ENCODE peak calls at places on chromosome 13, in nine cellular contexts. One of them, this sample, is unnamed.

GRCh38 chr13:114079601-114080536 is 52.6 kb downstream of the RASA3 start:
- DNase-seq in lung: no peak
- DNase-seq in mesothelial cell of epicardium: no peak
- DNase-seq in HCT116: no peak
- DNase-seq in left lung: peak; percentile 25
- DNase-seq in fibroblast of lung: no peak
- DNase-seq in natural killer cell: no peak
- DNase-seq in astrocyte of the spinal cord: no peak
- DNase-seq in left ventricle myocardium inferior: peak; percentile 13
- DNase-seq in this sample: no peak

GRCh38 chr13:78410164-78410563 is 193.2 kb downstream of the POU4F1 start:
- DNase-seq in left lung: no peak
- DNase-seq in mesothelial cell of epicardium: no peak
- DNase-seq in astrocyte of the spinal cord: no peak
- DNase-seq in fibroblast of lung: no peak
- DNase-seq in natural killer cell: no peak
- DNase-seq in HCT116: no peak
- DNase-seq in left ventricle myocardium inferior: no peak
- DNase-seq in lung: no peak
- DNase-seq in this sample: no peak

GRCh38 chr13:98173431-98173921 is 3.6 kb downstream of the RNF113B start:
- DNase-seq in astrocyte of the spinal cord: peak; percentile 96
- DNase-seq in left ventricle myocardium inferior: no peak
- DNase-seq in natural killer cell: no peak
- DNase-seq in lung: no peak
- DNase-seq in HCT116: peak; percentile 29
- DNase-seq in left lung: no peak
- DNase-seq in mesothelial cell of epicardium: no peak
- DNase-seq in fibroblast of lung: peak; percentile 99
- DNase-seq in this sample: no peak

GRCh38 chr13:30832845-30833332 is 73.2 kb upstream of the MEDAG start:
- DNase-seq in left lung: peak; percentile 58
- DNase-seq in left ventricle myocardium inferior: peak; percentile 29
- DNase-seq in mesothelial cell of epicardium: peak; percentile 81
- DNase-seq in HCT116: peak; percentile 95
- DNase-seq in natural killer cell: no peak
- DNase-seq in astrocyte of the spinal cord: peak; percentile 74
- DNase-seq in fibroblast of lung: no peak
- DNase-seq in lung: no peak
- DNase-seq in this sample: no peak

GRCh38 chr13:51844862-51845573 is at the start of gene TMEM272:
- DNase-seq in mesothelial cell of epicardium: peak; percentile 82
- DNase-seq in fibroblast of lung: peak; percentile 30
- DNase-seq in natural killer cell: peak; percentile 30
- DNase-seq in left lung: no peak
- DNase-seq in astrocyte of the spinal cord: peak; percentile 17
- DNase-seq in HCT116: peak; percentile 23
- DNase-seq in left ventricle myocardium inferior: peak; percentile 42
- DNase-seq in lung: peak; percentile 42
- DNase-seq in this sample: peak; percentile 74

GRCh38 chr13:23608704-23609413 is 38.6 kb downstream of the TNFRSF19 start:
- DNase-seq in astrocyte of the spinal cord: peak; percentile 48
- DNase-seq in lung: peak; percentile 43
- DNase-seq in fibroblast of lung: peak; percentile 55
- DNase-seq in left ventricle myocardium inferior: peak; percentile 59
- DNase-seq in natural killer cell: no peak
- DNase-seq in left lung: peak; percentile 51
- DNase-seq in HCT116: no peak
- DNase-seq in mesothelial cell of epicardium: no peak
- DNase-seq in this sample: no peak

GRCh38 chr13:67229438-67230242 is 496 bp downstream of the PCDH9 start:
- DNase-seq in mesothelial cell of epicardium: no peak
- DNase-seq in left lung: no peak
- DNase-seq in astrocyte of the spinal cord: no peak
- DNase-seq in fibroblast of lung: peak; percentile 20
- DNase-seq in natural killer cell: no peak
- DNase-seq in left ventricle myocardium inferior: no peak
- DNase-seq in HCT116: no peak
- DNase-seq in lung: no peak
- DNase-seq in this sample: no peak

GRCh38 chr13:94291631-94292322 is 187.7 kb downstream of the DCT start:
- DNase-seq in fibroblast of lung: no peak
- DNase-seq in left ventricle myocardium inferior: no peak
- DNase-seq in lung: no peak
- DNase-seq in left lung: no peak
- DNase-seq in mesothelial cell of epicardium: no peak
- DNase-seq in HCT116: no peak
- DNase-seq in astrocyte of the spinal cord: no peak
- DNase-seq in natural killer cell: no peak
- DNase-seq in this sample: no peak

GRCh38 chr13:75537401-75538365 is at the start of gene COMMD6:
- DNase-seq in HCT116: peak; percentile 91
- DNase-seq in left ventricle myocardium inferior: peak; percentile 80
- DNase-seq in fibroblast of lung: peak; percentile 92
- DNase-seq in left lung: peak; percentile 81
- DNase-seq in lung: peak; percentile 74
- DNase-seq in natural killer cell: peak; percentile 68
- DNase-seq in mesothelial cell of epicardium: peak; percentile 68
- DNase-seq in astrocyte of the spinal cord: peak; percentile 91
- DNase-seq in this sample: peak; percentile 59

GRCh38 chr13:101916758-101917474 is 464.4 kb downstream of the ITGBL1 start:
- DNase-seq in mesothelial cell of epicardium: no peak
- DNase-seq in astrocyte of the spinal cord: no peak
- DNase-seq in lung: no peak
- DNase-seq in left lung: no peak
- DNase-seq in natural killer cell: no peak
- DNase-seq in left ventricle myocardium inferior: no peak
- DNase-seq in fibroblast of lung: no peak
- DNase-seq in HCT116: no peak
- DNase-seq in this sample: peak; percentile 8

GRCh38 chr13:29924482-29924884 is 74.1 kb upstream of the UBL3 start:
- DNase-seq in mesothelial cell of epicardium: no peak
- DNase-seq in astrocyte of the spinal cord: peak; percentile 79
- DNase-seq in natural killer cell: no peak
- DNase-seq in HCT116: no peak
- DNase-seq in lung: peak; percentile 38
- DNase-seq in left ventricle myocardium inferior: no peak
- DNase-seq in fibroblast of lung: peak; percentile 34
- DNase-seq in left lung: no peak
- DNase-seq in this sample: no peak

GRCh38 chr13:111552891-111553637 is 232.6 kb downstream of the TEX29 start:
- DNase-seq in lung: no peak
- DNase-seq in natural killer cell: no peak
- DNase-seq in left ventricle myocardium inferior: no peak
- DNase-seq in astrocyte of the spinal cord: no peak
- DNase-seq in mesothelial cell of epicardium: peak; percentile 13
- DNase-seq in fibroblast of lung: no peak
- DNase-seq in HCT116: no peak
- DNase-seq in left lung: no peak
- DNase-seq in this sample: no peak

GRCh38 chr13:49904729-49905456 is 31.2 kb downstream of the SPRYD7 start:
- DNase-seq in fibroblast of lung: no peak
- DNase-seq in astrocyte of the spinal cord: no peak
- DNase-seq in lung: no peak
- DNase-seq in mesothelial cell of epicardium: no peak
- DNase-seq in left lung: no peak
- DNase-seq in natural killer cell: no peak
- DNase-seq in left ventricle myocardium inferior: no peak
- DNase-seq in HCT116: no peak
- DNase-seq in this sample: no peak

DNA sequence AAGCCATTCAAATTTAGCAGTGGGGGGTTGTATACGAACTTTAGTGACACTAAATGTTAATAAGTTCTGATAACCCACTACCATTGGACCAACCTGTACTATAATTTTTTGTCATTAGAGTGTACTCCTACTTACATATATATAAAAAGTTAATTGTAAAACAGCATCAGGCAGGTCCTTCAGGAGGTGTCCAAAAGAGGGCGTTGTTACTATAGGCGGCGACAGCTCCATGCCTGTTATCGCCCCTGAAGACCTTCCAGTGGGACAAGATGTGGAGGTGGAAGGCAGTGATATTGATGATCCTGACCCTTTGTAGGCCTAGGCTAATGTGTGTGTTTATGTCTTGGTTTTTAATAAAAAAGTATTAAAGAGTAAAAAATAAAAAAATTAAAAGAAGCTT is 27.5 kb downstream of the SPRYD7 start:
- DNase-seq in left lung: no peak
- DNase-seq in lung: no peak
- DNase-seq in fibroblast of lung: no peak
- DNase-seq in astrocyte of the spinal cord: no peak
- DNase-seq in natural killer cell: no peak
- DNase-seq in left ventricle myocardium inferior: no peak
- DNase-seq in HCT116: peak; percentile 2
- DNase-seq in mesothelial cell of epicardium: no peak
- DNase-seq in this sample: no peak
- TF ChIP-seq CTCF in left lung: no peak
- TF ChIP-seq CTCF in lung: no peak
- TF ChIP-seq CTCF in fibroblast of lung: no peak
- TF ChIP-seq CTCF in astrocyte of the spinal cord: no peak
- TF ChIP-seq CTCF in natural killer cell: no peak
- TF ChIP-seq CTCF in left ventricle myocardium inferior: no peak
- TF ChIP-seq CTCF in HCT116: peak; percentile 37
- TF ChIP-seq CTCF in mesothelial cell of epicardium: no peak
- TF ChIP-seq CTCF in this sample: no peak

DNA sequence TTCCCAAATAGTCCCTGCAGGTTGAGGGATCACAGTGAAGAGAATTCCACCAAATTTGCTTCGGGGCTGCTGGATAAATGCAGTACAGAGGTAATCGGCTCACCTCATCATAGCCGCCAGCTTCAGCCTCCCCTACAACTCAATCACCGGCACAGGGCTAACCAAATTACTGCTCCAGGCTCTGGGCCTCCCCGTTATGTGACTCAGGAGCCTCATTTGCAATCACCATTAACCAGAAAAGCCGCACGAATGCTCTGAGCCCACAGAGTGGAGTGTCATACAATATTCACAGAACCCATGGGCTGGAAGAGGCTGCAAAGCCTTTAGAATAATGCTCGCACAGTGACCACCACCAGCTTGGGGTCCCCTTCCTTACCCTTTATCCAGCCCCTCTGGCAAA is 4.9 kb downstream of the SIAH3 start:
- DNase-seq in fibroblast of lung: no peak
- DNase-seq in mesothelial cell of epicardium: no peak
- DNase-seq in HCT116: no peak
- DNase-seq in astrocyte of the spinal cord: no peak
- DNase-seq in lung: no peak
- DNase-seq in natural killer cell: no peak
- DNase-seq in left ventricle myocardium inferior: no peak
- DNase-seq in left lung: no peak
- DNase-seq in this sample: no peak
- TF ChIP-seq CTCF in fibroblast of lung: no peak
- TF ChIP-seq CTCF in mesothelial cell of epicardium: no peak
- TF ChIP-seq CTCF in HCT116: no peak
- TF ChIP-seq CTCF in astrocyte of the spinal cord: no peak
- TF ChIP-seq CTCF in lung: no peak
- TF ChIP-seq CTCF in natural killer cell: no peak
- TF ChIP-seq CTCF in left ventricle myocardium inferior: no peak
- TF ChIP-seq CTCF in left lung: no peak
- TF ChIP-seq CTCF in this sample: no peak

GRCh38 chr13:47455581-47455980 is 545.5 kb downstream of the SUCLA2 start:
- DNase-seq in left ventricle myocardium inferior: no peak
- DNase-seq in fibroblast of lung: no peak
- DNase-seq in left lung: peak; percentile 45
- DNase-seq in astrocyte of the spinal cord: no peak
- DNase-seq in natural killer cell: no peak
- DNase-seq in HCT116: no peak
- DNase-seq in lung: no peak
- DNase-seq in mesothelial cell of epicardium: no peak
- DNase-seq in this sample: no peak
- TF ChIP-seq CTCF in left ventricle myocardium inferior: no peak
- TF ChIP-seq CTCF in fibroblast of lung: peak; percentile 12
- TF ChIP-seq CTCF in left lung: no peak
- TF ChIP-seq CTCF in astrocyte of the spinal cord: peak; percentile 17
- TF ChIP-seq CTCF in natural killer cell: no peak
- TF ChIP-seq CTCF in HCT116: no peak
- TF ChIP-seq CTCF in lung: no peak
- TF ChIP-seq CTCF in mesothelial cell of epicardium: no peak
- TF ChIP-seq CTCF in this sample: no peak

GRCh38 chr13:26255717-26256277 is 1.9 kb downstream of the CDK8 start:
- DNase-seq in lung: no peak
- DNase-seq in HCT116: no peak
- DNase-seq in left lung: no peak
- DNase-seq in left ventricle myocardium inferior: no peak
- DNase-seq in mesothelial cell of epicardium: no peak
- DNase-seq in astrocyte of the spinal cord: peak; percentile 10
- DNase-seq in natural killer cell: no peak
- DNase-seq in fibroblast of lung: peak; percentile 12
- DNase-seq in this sample: no peak

GRCh38 chr13:26253262-26253786 is 605 bp upstream of the CDK8 start:
- DNase-seq in left ventricle myocardium inferior: no peak
- DNase-seq in HCT116: no peak
- DNase-seq in lung: no peak
- DNase-seq in mesothelial cell of epicardium: no peak
- DNase-seq in astrocyte of the spinal cord: no peak
- DNase-seq in natural killer cell: no peak
- DNase-seq in fibroblast of lung: no peak
- DNase-seq in left lung: no peak
- DNase-seq in this sample: no peak

GRCh38 chr13:26254583-26255102 is 714 bp downstream of the CDK8 start:
- DNase-seq in HCT116: no peak
- DNase-seq in left lung: peak; percentile 67
- DNase-seq in lung: peak; percentile 62
- DNase-seq in natural killer cell: peak; percentile 49
- DNase-seq in astrocyte of the spinal cord: peak; percentile 39
- DNase-seq in left ventricle myocardium inferior: peak; percentile 46
- DNase-seq in mesothelial cell of epicardium: peak; percentile 66
- DNase-seq in fibroblast of lung: peak; percentile 33
- DNase-seq in this sample: peak; percentile 23

GRCh38 chr13:26257049-26257448 is 3.1 kb downstream of the CDK8 start:
- DNase-seq in fibroblast of lung: no peak
- DNase-seq in HCT116: no peak
- DNase-seq in mesothelial cell of epicardium: no peak
- DNase-seq in left lung: no peak
- DNase-seq in left ventricle myocardium inferior: no peak
- DNase-seq in astrocyte of the spinal cord: no peak
- DNase-seq in lung: no peak
- DNase-seq in natural killer cell: no peak
- DNase-seq in this sample: no peak

DNA sequence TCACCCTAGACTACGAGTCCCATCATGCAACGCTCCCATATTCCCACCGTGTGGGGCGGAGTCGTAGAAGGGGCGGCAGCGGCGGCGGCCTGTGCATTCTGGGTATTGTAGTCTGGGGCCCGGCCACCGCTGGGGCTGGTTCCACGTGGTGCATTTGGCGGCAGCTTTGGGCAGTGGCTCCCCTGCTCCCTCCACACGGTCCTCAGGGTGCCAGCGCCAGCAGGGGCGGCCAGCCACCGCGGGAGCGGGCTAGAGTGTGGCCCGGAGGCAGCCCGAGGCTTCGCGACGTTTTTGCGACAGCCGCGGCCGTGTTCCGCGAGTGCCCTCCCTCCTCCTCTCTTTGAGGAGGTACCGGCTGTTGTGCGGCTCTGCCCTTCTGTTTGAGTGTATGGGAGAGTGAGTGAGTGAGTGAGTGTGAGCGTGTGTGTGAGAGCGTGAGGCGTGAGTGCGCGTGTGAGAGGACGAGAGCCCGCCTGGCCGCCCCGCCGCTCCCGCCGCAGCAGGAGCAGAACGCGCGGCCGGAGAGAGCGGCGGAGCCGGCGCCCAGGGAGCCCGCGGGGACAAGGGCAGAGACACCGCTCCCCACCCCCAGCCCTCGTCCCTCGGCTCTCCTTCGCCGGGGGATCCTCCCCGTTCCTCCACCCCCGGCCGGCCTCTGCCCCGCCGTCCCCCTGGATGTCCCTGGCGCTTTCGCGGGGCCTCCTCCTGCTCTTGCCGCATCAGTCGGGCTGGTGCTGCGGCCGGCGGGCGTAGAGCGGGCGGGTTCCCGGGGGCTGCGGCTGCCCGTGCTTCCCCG is at the start of gene CDK8:
- DNase-seq in astrocyte of the spinal cord: peak; percentile 94
- DNase-seq in HCT116: peak; percentile 83
- DNase-seq in natural killer cell: peak; percentile 88
- DNase-seq in fibroblast of lung: peak; percentile 93
- DNase-seq in mesothelial cell of epicardium: peak; percentile 82
- DNase-seq in left ventricle myocardium inferior: peak; percentile 93
- DNase-seq in left lung: peak; percentile 92
- DNase-seq in lung: peak; percentile 89
- DNase-seq in this sample: peak; percentile 82
- TF ChIP-seq CTCF in astrocyte of the spinal cord: no peak
- TF ChIP-seq CTCF in HCT116: no peak
- TF ChIP-seq CTCF in natural killer cell: no peak
- TF ChIP-seq CTCF in fibroblast of lung: no peak
- TF ChIP-seq CTCF in mesothelial cell of epicardium: no peak
- TF ChIP-seq CTCF in left ventricle myocardium inferior: no peak
- TF ChIP-seq CTCF in left lung: no peak
- TF ChIP-seq CTCF in lung: no peak
- TF ChIP-seq CTCF in this sample: no peak